ENCODE peak calls at places on chromosomes 12 and 14, in ten cellular contexts. J, U, S, C, D, K, X, R, O and F are unnamed samples.

GRCh38 chr12:95709152-95709551 is 81.4 kb downstream of the NTN4 start:
- DNase-seq in C (no peak), X (no peak), O (no peak), K (no peak), U (no peak), R (no peak), S (no peak), J (no peak), D (no peak), F (no peak)

GRCh38 chr14:100586520-100587247 is 533 bp downstream of the BEGAIN start:
- DNase-seq in J (peak; percentile 57), R (no peak), D (peak; percentile 34), C (no peak), X (peak; percentile 45), K (peak; percentile 7), S (peak; percentile 48), O (no peak), U (no peak), F (no peak)

GRCh38 chr12:116099664-116100432 is 177.6 kb downstream of the MED13L start:
- DNase-seq in S (no peak), C (no peak), O (no peak), X (no peak), R (no peak), J (no peak), U (no peak), D (no peak), K (no peak), F (no peak)

GRCh38 chr14:56100556-56100955 is 17.7 kb upstream of the PELI2 start:
- DNase-seq in D (no peak), R (no peak), J (no peak), U (no peak), O (no peak), S (no peak), C (no peak), X (no peak), K (no peak), F (no peak)

GRCh38 chr12:12835378-12836145 is 22.4 kb downstream of the DDX47 start:
- DNase-seq in O (no peak), R (no peak), U (no peak), C (no peak), J (no peak), X (no peak), S (peak; percentile 73), K (no peak), D (no peak), F (no peak)

GRCh38 chr12:2580821-2581220 is 213.9 kb upstream of the FKBP4 start:
- DNase-seq in C (no peak), S (no peak), R (peak; percentile 10), X (no peak), U (no peak), K (no peak), O (no peak), D (no peak), J (no peak), F (no peak)

GRCh38 chr12:49588761-49589516 is 16.5 kb downstream of the FAM186B start:
- DNase-seq in K (no peak), U (peak; percentile 32), J (peak; percentile 24), O (no peak), C (no peak), X (no peak), S (no peak), R (no peak), D (no peak), F (no peak)

GRCh38 chr12:77049767-77050353 is 15.5 kb downstream of the E2F7 start:
- DNase-seq in X (no peak), J (peak; percentile 12), C (no peak), U (no peak), R (peak; percentile 80), S (peak; percentile 82), D (no peak), O (no peak), K (no peak), F (peak; percentile 41)

GRCh38 chr12:54719691-54720090 is 71.5 kb upstream of the DCD start:
- DNase-seq in K (no peak), O (no peak), R (no peak), J (no peak), S (no peak), C (no peak), D (no peak), U (no peak), X (no peak), F (no peak)

GRCh38 chr12:54725233-54725843 is 77.2 kb upstream of the DCD start:
- DNase-seq in X (no peak), D (no peak), U (peak; percentile 60), O (no peak), J (peak; percentile 7), S (peak; percentile 53), K (no peak), C (no peak), R (no peak), F (no peak)

GRCh38 chr12:54721312-54721711 is 73.1 kb upstream of the DCD start:
- DNase-seq in R (no peak), O (no peak), C (no peak), D (no peak), K (no peak), U (no peak), J (no peak), S (no peak), X (no peak), F (no peak)

DNA sequence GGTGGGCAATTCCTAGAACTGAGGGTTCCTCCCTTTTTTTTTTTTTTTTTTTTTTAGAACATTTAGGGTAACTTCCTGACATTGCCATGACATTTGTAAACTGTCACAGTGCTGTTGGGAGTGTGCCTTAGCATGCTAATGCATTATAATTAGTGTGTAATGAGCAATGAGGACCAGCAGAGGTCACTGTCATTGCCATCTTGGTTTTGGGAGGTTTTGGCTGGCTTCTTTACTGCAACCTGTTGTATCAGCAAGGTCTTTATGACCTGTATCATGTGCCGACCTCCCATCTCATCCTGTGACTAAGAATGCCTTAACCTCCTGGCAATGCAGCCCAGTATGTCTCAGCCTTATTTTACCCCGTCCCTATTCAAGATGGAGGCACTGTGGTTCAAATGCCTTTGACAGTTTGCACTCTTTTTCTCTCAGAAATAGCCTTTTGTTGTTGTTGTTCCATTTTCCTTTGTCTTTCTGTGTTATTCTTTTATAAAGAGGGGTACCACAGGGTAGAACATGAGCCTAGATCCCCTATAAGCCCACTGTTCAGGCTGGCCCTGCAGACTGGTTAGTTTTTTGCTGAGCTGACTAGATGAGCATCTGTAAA is 75.6 kb upstream of the DCD start:
- DNase-seq in U (peak; percentile 46), O (no peak), J (no peak), S (no peak), D (no peak), K (no peak), C (no peak), R (peak; percentile 53), X (no peak), F (no peak)
- TF ChIP-seq CTCF in U (peak; percentile 71), O (peak; percentile 14), J (peak; percentile 38), S (peak; percentile 40), D (peak; percentile 17), K (peak; percentile 66), C (peak; percentile 57), R (peak; percentile 65), X (peak; percentile 47), F (peak; percentile 39)

GRCh38 chr12:127363392-127363791 is 903.6 kb upstream of the TMEM132C start:
- DNase-seq in X (no peak), J (no peak), D (no peak), S (no peak), K (no peak), O (no peak), R (peak; percentile 20), C (no peak), U (peak; percentile 59), F (no peak)
- TF ChIP-seq CTCF in X (no peak), J (no peak), D (no peak), S (no peak), K (no peak), O (no peak), R (peak; percentile 35), C (peak; percentile 30), U (peak; percentile 74), F (no peak)

GRCh38 chr12:51358496-51358895 is 12.0 kb upstream of the CELA1 start:
- DNase-seq in J (no peak), R (no peak), S (no peak), K (no peak), C (no peak), U (no peak), D (no peak), X (no peak), O (no peak), F (no peak)

GRCh38 chr12:51357374-51358047 is 11.0 kb upstream of the CELA1 start:
- DNase-seq in S (no peak), J (no peak), D (no peak), R (peak; percentile 71), K (no peak), C (no peak), X (no peak), O (peak; percentile 58), U (no peak), F (peak; percentile 45)

GRCh38 chr12:51360315-51360714 is 13.8 kb upstream of the CELA1 start:
- DNase-seq in C (no peak), R (no peak), S (no peak), J (no peak), U (no peak), K (no peak), X (no peak), O (no peak), D (no peak), F (no peak)

GRCh38 chr12:51361419-51362016 is 15.0 kb upstream of the CELA1 start:
- DNase-seq in X (no peak), O (no peak), S (no peak), J (peak; percentile 44), C (no peak), U (no peak), D (no peak), R (no peak), K (no peak), F (no peak)

DNA sequence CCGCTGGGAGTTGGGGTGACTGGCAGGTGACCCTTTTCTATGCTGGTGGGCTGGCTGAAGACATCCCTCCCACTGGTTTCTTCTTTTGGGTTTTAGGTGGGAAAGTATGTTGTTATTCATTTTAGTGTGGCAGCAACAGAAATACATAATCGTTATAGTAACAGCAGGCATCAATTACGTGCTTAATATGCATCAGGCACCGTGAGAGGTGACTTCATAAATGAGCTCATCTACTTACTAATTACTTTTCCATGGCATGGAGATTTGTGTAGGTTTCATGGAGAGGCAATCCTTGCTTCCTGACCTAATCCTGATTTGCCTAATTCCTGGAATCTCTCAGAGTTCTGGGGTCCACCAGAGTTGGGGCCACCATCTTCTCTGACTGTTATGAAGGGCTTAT is 13.4 kb upstream of the CELA1 start:
- DNase-seq in R (no peak), K (no peak), X (no peak), J (no peak), S (no peak), C (no peak), D (no peak), O (no peak), U (no peak), F (no peak)
- TF ChIP-seq CTCF in R (no peak), K (no peak), X (no peak), J (no peak), S (no peak), C (no peak), D (no peak), O (no peak), U (no peak), F (no peak)

GRCh38 chr12:26295001-26295400 is 99.6 kb downstream of the SSPN start:
- DNase-seq in O (no peak), J (no peak), K (no peak), U (no peak), C (no peak), S (no peak), R (no peak), D (no peak), X (no peak), F (no peak)

GRCh38 chr12:26304273-26304672 is 108.9 kb downstream of the SSPN start:
- DNase-seq in X (no peak), J (no peak), K (no peak), R (no peak), O (no peak), S (no peak), C (no peak), D (no peak), U (no peak), F (no peak)

GRCh38 chr12:26303418-26303817 is 108.0 kb downstream of the SSPN start:
- DNase-seq in S (no peak), R (no peak), U (no peak), X (no peak), O (no peak), C (no peak), J (no peak), D (no peak), K (no peak), F (no peak)

GRCh38 chr12:26297386-26298070 is 102.2 kb downstream of the SSPN start:
- DNase-seq in X (no peak), K (no peak), D (no peak), S (no peak), J (no peak), C (no peak), R (no peak), O (no peak), U (no peak), F (no peak)

DNA sequence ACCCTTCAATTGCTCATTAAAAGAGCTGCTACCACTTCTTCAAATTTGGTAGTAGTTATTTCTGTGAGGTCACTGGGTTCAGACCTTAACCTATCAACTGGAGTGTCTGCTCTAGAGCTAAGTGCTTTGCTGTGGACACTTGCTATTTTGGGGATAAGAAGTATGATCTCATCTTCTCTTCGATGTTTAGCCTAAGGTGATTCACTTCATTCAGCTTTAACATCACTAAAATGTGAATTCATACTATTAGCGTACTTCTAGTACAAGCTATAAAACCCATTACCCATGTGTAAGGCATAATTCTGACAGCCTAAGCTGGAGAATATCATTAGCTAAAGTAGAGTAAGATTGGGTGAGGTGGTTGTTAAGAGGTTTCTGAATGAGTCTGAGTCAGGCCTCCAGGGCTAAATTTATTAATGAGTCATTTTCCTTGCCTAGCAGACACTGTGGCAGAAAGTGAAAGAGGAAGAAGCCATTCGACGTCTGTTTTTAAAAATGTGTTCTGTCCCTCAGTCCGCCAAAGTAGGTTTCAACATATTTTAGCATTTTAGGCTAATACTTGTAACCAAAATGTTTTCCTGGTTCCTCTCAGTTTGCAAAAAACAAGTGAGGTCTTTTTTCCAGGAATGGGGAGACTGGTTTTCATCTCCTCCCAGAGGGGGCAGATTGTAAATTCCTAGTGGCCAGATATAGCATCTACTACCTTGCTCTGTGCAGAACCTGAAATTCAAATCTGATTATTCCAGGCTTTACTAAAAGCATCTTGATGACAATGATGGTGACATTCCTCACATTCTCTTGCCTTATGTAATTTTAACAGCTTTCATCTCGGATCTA is 103.6 kb downstream of the SSPN start:
- DNase-seq in D (no peak), C (no peak), R (peak; percentile 88), O (no peak), S (peak; percentile 41), J (no peak), K (no peak), U (no peak), X (no peak), F (peak; percentile 77)
- TF ChIP-seq CTCF in D (no peak), C (no peak), R (no peak), O (no peak), S (peak; percentile 13), J (peak; percentile 22), K (no peak), U (peak; percentile 18), X (peak; percentile 26), F (no peak)